ENCODE peak calls at places on chromosomes 16 and 17, in five cellular contexts. A, Z, D, B and F are unnamed samples.

GRCh38 chr16:56965149-56965938 is 3.6 kb downstream of the CETP start:
- DNase-seq in B (no peak), Z (no peak), D (no peak), A (no peak), F (no peak)

GRCh38 chr16:16985707-16986106 is 485.1 kb downstream of the XYLT1 start:
- DNase-seq in B (no peak), A (no peak), Z (no peak), D (no peak), F (no peak)

GRCh38 chr16:1194665-1195392 is 30.2 kb downstream of the TPSG1 start:
- DNase-seq in Z (peak; percentile 23), B (peak; percentile 13), A (peak; percentile 82), D (no peak), F (no peak)

GRCh38 chr16:48271728-48272127 is 24.4 kb upstream of the ABCC11 start:
- DNase-seq in A (no peak), B (no peak), D (no peak), Z (no peak), F (no peak)

GRCh38 chr16:26806641-26807040 is 260.1 kb upstream of the C16orf82 start:
- DNase-seq in Z (no peak), A (no peak), D (no peak), B (no peak), F (no peak)

GRCh38 chr16:66469932-66470546 is 42.9 kb downstream of the BEAN1 start:
- DNase-seq in Z (no peak), B (no peak), D (no peak), A (no peak), F (no peak)

GRCh38 chr16:48194828-48195566 is 39.2 kb upstream of the ABCC12 start:
- DNase-seq in B (no peak), Z (peak; percentile 98), D (no peak), A (no peak), F (no peak)

GRCh38 chr16:19588661-19589060 is 33.2 kb downstream of the VPS35L start:
- DNase-seq in Z (no peak), A (no peak), B (no peak), D (no peak), F (no peak)

GRCh38 chr17:65678534-65678933 is 117.1 kb upstream of the AXIN2 start:
- DNase-seq in D (no peak), B (no peak), Z (no peak), A (no peak), F (no peak)

GRCh38 chr16:20364051-20364450 is 11.5 kb upstream of the UMOD start:
- DNase-seq in D (no peak), A (no peak), Z (no peak), B (no peak), F (no peak)

GRCh38 chr17:31433811-31434210 is 42.3 kb downstream of the RAB11FIP4 start:
- DNase-seq in B (no peak), A (no peak), D (no peak), Z (no peak), F (no peak)

GRCh38 chr17:37713624-37714023 is 31.2 kb downstream of the HNF1B start:
- DNase-seq in Z (no peak), B (no peak), D (no peak), A (no peak), F (no peak)

GRCh38 chr16:68481636-68482035 is 33.3 kb upstream of the SMPD3 start:
- DNase-seq in A (no peak), Z (no peak), B (no peak), D (no peak), F (no peak)

GRCh38 chr17:73727941-73728340 is 83.7 kb upstream of the SDK2 start:
- DNase-seq in D (no peak), Z (no peak), B (no peak), A (no peak), F (no peak)

GRCh38 chr17:81153340-81153803 is 11.9 kb upstream of the PVALEF start:
- DNase-seq in B (no peak), Z (no peak), A (peak; percentile 67), D (peak; percentile 66), F (no peak)

GRCh38 chr17:2025622-2026309 is 632 bp upstream of the RTN4RL1 start:
- DNase-seq in A (peak; percentile 92), Z (peak; percentile 81), B (no peak), D (peak; percentile 77), F (no peak)

GRCh38 chr16:27708651-27709050 is 158.7 kb downstream of the KATNIP start:
- DNase-seq in Z (no peak), D (no peak), B (no peak), A (no peak), F (no peak)

GRCh38 chr16:51592535-51592934 is 441.5 kb upstream of the SALL1 start:
- DNase-seq in D (no peak), B (no peak), Z (no peak), A (no peak), F (no peak)

GRCh38 chr16:12211870-12212690 is 235.5 kb downstream of the SNX29 start:
- DNase-seq in B (no peak), D (no peak), Z (no peak), A (no peak), F (no peak)

GRCh38 chr17:60971515-60972369 is 294.1 kb downstream of the BCAS3 start:
- DNase-seq in D (peak; percentile 9), B (peak; percentile 20), Z (peak; percentile 20), A (peak; percentile 62), F (peak; percentile 30)
- TF ChIP-seq CTCF in D (peak; percentile 39), B (peak; percentile 46), Z (peak; percentile 40), A (peak; percentile 65), F (peak; percentile 76)

DNA sequence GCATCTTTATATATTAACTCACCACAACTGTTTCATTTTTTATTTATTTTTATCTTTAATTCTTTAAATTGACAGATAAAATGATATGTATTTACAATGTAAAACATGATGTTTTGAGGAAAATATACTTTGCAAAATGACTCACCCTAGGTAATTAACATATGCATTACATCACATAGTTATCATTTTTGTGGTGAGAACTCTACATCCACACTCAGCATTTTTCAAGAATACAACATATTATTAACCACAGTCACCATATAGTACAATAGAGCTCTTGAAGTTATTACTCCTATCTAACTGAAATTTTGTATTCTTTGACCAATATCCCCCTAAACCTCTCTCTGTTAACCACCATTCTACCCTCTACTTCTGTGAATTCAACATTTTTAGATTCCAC is 194.7 kb upstream of the KIF2B start:
- DNase-seq in D (no peak), A (no peak), B (no peak), Z (peak; percentile 5), F (no peak)
- TF ChIP-seq CTCF in D (no peak), A (no peak), B (no peak), Z (no peak), F (no peak)

GRCh38 chr17:48104440-48104839 is 3.1 kb upstream of the SNX11 start:
- DNase-seq in Z (no peak), A (no peak), D (no peak), B (no peak), F (no peak)
- TF ChIP-seq CTCF in Z (no peak), A (no peak), D (no peak), B (no peak), F (no peak)

GRCh38 chr17:38798614-38799500 is 499 bp downstream of the PIP4K2B start:
- DNase-seq in A (peak; percentile 70), B (peak; percentile 41), Z (peak; percentile 48), D (peak; percentile 9), F (no peak)
- TF ChIP-seq CTCF in A (no peak), B (no peak), Z (no peak), D (no peak), F (no peak)

DNA sequence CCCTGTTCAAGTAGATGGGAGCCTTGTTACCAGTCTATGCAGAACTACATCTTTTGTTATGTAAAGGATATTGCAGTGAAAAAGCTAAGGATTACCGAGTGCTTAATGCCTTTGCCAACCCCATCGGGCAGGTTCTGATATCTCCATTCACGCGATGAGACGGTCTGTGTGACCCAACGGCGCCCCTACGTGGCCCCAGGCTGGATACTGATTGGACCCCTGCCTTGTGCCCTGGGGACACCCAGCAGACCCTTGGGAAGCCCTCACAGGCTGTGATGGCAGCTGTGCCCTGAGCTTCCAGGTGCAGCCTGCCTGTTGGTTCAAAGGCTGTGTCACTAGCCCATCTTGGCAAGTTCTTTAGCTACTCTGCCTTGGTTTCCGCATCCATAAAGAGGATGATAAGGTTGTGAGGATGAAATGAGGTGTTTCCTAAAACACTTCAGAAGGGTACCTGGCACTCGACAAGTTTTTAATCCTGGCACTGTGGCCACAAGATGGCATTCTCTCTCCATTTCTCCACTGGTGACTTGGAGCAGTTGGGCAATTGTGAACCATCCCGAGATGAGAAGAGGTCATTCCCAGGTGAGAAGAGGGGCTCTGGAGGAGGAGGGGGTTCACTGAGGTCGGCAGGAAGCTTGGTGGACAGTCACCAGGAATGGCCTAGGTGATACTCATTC is 33.6 kb downstream of the HAPSTR1 start:
- DNase-seq in A (peak; percentile 52), Z (no peak), B (no peak), D (no peak), F (no peak)
- TF ChIP-seq CTCF in A (no peak), Z (no peak), B (no peak), D (no peak), F (no peak)